ENCODE peak calls at places on chromosomes 5 and 9, in nine cellular contexts. K is fibroblast of the aortic adventitia, N is neural progenitor cell, H is astrocyte, Q is GM23338, V is progenitor cell of endocrine pancreas, Z is IMR-90, I is upper lobe of left lung, L is sigmoid colon. C is an unnamed sample.

GRCh38 chr9:14722391-14723035 is at the start of gene CER1:
- DNase-seq in Z (no peak), V (no peak), K (no peak), N (peak), I (no peak), Q (peak), L (no peak), H (no peak), C (no peak)

GRCh38 chr9:130626249-130626982 is 38.0 kb upstream of the PRDM12 start:
- DNase-seq in N (peak), H (no peak), Q (peak), K (no peak), V (no peak), Z (no peak), I (no peak), L (no peak), C (no peak)

GRCh38 chr5:92544042-92544441 is 1037.0 kb downstream of the NR2F1-AS1 start:
- DNase-seq in V (no peak), I (no peak), H (peak), K (peak), Z (no peak), N (no peak), L (no peak), Q (no peak), C (no peak)

GRCh38 chr5:170614071-170614490 is 110.3 kb downstream of the KCNIP1 start:
- DNase-seq in V (no peak), I (no peak), H (no peak), L (no peak), N (no peak), Q (no peak), Z (no peak), K (no peak), C (peak)

GRCh38 chr5:102523541-102524175 is 24.9 kb upstream of the SLCO6A1 start:
- DNase-seq in I (no peak), Z (no peak), L (no peak), Q (no peak), V (no peak), H (no peak), N (no peak), K (no peak), C (no peak)

GRCh38 chr5:134460551-134460950 is 48.9 kb upstream of the CDKN2AIPNL start:
- DNase-seq in H (no peak), Z (no peak), Q (no peak), V (no peak), I (no peak), K (no peak), L (no peak), N (no peak), C (no peak)

GRCh38 chr5:128536861-128537305 is 1.2 kb downstream of the FBN2 start:
- DNase-seq in K (no peak), N (peak), L (no peak), Q (peak), H (no peak), V (no peak), I (no peak), Z (peak), C (peak)

GRCh38 chr9:2151171-2151570 is 136.0 kb downstream of the SMARCA2 start:
- DNase-seq in I (no peak), V (no peak), Z (no peak), N (no peak), K (no peak), L (no peak), H (no peak), Q (no peak), C (no peak)

GRCh38 chr9:101738566-101739183 is at the start of gene GRIN3A:
- DNase-seq in I (no peak), K (no peak), V (no peak), Z (no peak), N (peak), L (no peak), Q (peak), H (no peak), C (no peak)

GRCh38 chr5:91016954-91017690 is 366.0 kb downstream of the ARRDC3 start:
- DNase-seq in Z (peak), K (no peak), Q (no peak), H (peak), V (no peak), L (no peak), N (no peak), I (no peak), C (no peak)

GRCh38 chr9:136679431-136679941 is 7.8 kb downstream of the AGPAT2 start:
- DNase-seq in Z (no peak), Q (no peak), N (no peak), K (no peak), H (no peak), I (peak), V (no peak), L (peak), C (no peak)

GRCh38 chr5:172141949-172142319 is 46.1 kb downstream of the STK10 start:
- DNase-seq in K (no peak), Z (no peak), L (no peak), I (no peak), N (no peak), H (no peak), Q (no peak), V (no peak), C (no peak)

GRCh38 chr5:150461231-150461630 is 11.7 kb upstream of the RPS14 start:
- DNase-seq in Q (peak), K (no peak), Z (no peak), I (peak), V (no peak), L (no peak), H (no peak), N (no peak), C (no peak)

GRCh38 chr5:72845889-72846288 is 29.4 kb downstream of the TNPO1 start:
- DNase-seq in V (no peak), K (peak), I (no peak), H (peak), Z (no peak), N (no peak), L (no peak), Q (no peak), C (no peak)

GRCh38 chr9:129750010-129750409 is 2.8 kb downstream of the PTGES start:
- DNase-seq in I (no peak), L (no peak), V (no peak), Z (no peak), N (no peak), K (peak), Q (no peak), H (peak), C (no peak)

GRCh38 chr9:123470121-123470851 is 114.3 kb downstream of the CRB2 start:
- DNase-seq in N (no peak), K (no peak), L (no peak), V (no peak), Z (no peak), Q (no peak), H (no peak), I (no peak), C (no peak)

GRCh38 chr5:91840412-91840811 is 457.3 kb upstream of the ARRDC3 start:
- DNase-seq in K (no peak), V (no peak), L (no peak), Q (no peak), I (no peak), Z (no peak), H (no peak), N (peak), C (no peak)

GRCh38 chr9:93620041-93620506 is 43.7 kb downstream of the PHF2 start:
- DNase-seq in H (no peak), I (no peak), N (peak), Z (no peak), Q (peak), K (no peak), L (peak), V (no peak), C (peak)

GRCh38 chr5:156534086-156534485 is 207.1 kb downstream of the SGCD start:
- DNase-seq in I (no peak), Q (no peak), Z (no peak), L (no peak), H (no peak), V (no peak), K (no peak), N (no peak), C (no peak)

GRCh38 chr5:157175071-157175612 is 5.5 kb upstream of the ITK start:
- DNase-seq in K (no peak), H (no peak), V (no peak), I (no peak), L (no peak), N (no peak), Q (no peak), Z (no peak), C (no peak)

GRCh38 chr9:101485873-101486692 is 47.6 kb upstream of the RNF20 start:
- DNase-seq in L (no peak), K (peak), Q (peak), V (peak), Z (peak), H (no peak), N (peak), I (no peak), C (peak)

GRCh38 chr9:125439434-125440272 is 178.0 kb downstream of the GAPVD1 start:
- DNase-seq in Z (no peak), V (no peak), K (no peak), H (no peak), I (peak), L (no peak), Q (no peak), N (no peak), C (no peak)

GRCh38 chr5:93336330-93337110 is 244.5 kb downstream of the NR2F1-AS1 start:
- DNase-seq in K (peak), Q (no peak), I (no peak), L (no peak), Z (peak), V (no peak), H (no peak), N (no peak), C (no peak)

GRCh38 chr5:147187163-147187562 is 47.7 kb upstream of the STK32A start:
- DNase-seq in N (no peak), I (no peak), H (no peak), Q (no peak), K (no peak), V (no peak), L (no peak), Z (no peak), C (no peak)

GRCh38 chr9:90340421-90340820 is 302.2 kb downstream of the DIRAS2 start:
- DNase-seq in Q (no peak), L (no peak), V (no peak), H (peak), K (peak), Z (peak), I (no peak), N (no peak), C (no peak)

GRCh38 chr5:72600401-72600981 is 93.3 kb upstream of the ZNF366 start:
- DNase-seq in N (no peak), L (no peak), H (peak), K (peak), Z (peak), Q (no peak), I (peak), V (no peak), C (no peak)

GRCh38 chr5:156879665-156880285 is 29.7 kb downstream of the PPP1R2B start:
- DNase-seq in V (no peak), N (no peak), Z (no peak), I (no peak), L (no peak), K (no peak), Q (no peak), H (no peak), C (no peak)

GRCh38 chr9:98634680-98635079 is 74.1 kb downstream of the GABBR2 start:
- DNase-seq in K (no peak), Q (no peak), H (no peak), V (no peak), N (no peak), Z (no peak), I (no peak), L (no peak), C (no peak)

GRCh38 chr5:27708579-27708978 is 670.2 kb upstream of the CDH9 start:
- DNase-seq in K (no peak), H (peak), L (no peak), Q (no peak), N (no peak), Z (no peak), V (no peak), I (no peak), C (no peak)

GRCh38 chr9:135605238-135605781 is 34.0 kb downstream of the GLT6D1 start:
- DNase-seq in N (no peak), K (no peak), Z (no peak), I (peak), H (no peak), Q (no peak), V (peak), L (peak), C (peak)

GRCh38 chr9:135604437-135605237 is 34.7 kb downstream of the GLT6D1 start:
- DNase-seq in L (peak), N (no peak), V (peak), Q (no peak), H (no peak), K (no peak), I (peak), Z (no peak), C (no peak)

GRCh38 chr9:135602789-135603481 is 36.4 kb downstream of the GLT6D1 start:
- DNase-seq in K (peak), V (no peak), H (peak), Z (peak), Q (peak), I (peak), L (peak), N (peak), C (no peak)

GRCh38 chr9:135600296-135600805 is 38.8 kb downstream of the PAEP start:
- DNase-seq in K (no peak), N (no peak), V (no peak), I (no peak), H (no peak), Q (no peak), Z (no peak), L (no peak), C (no peak)

GRCh38 chr9:135601988-135602387 is 37.4 kb downstream of the GLT6D1 start:
- DNase-seq in Q (no peak), L (no peak), V (no peak), H (no peak), I (no peak), Z (no peak), K (no peak), N (peak), C (no peak)
- TF ChIP-seq CTCF in Q (no peak), L (no peak), V (no peak), H (no peak), I (no peak), Z (no peak), K (no peak), N (no peak), C (no peak)

GRCh38 chr9:131677445-131678180 is 62.3 kb downstream of the RAPGEF1 start:
- DNase-seq in I (no peak), N (peak), L (no peak), H (peak), Z (peak), Q (no peak), K (peak), V (no peak), C (no peak)
- TF ChIP-seq CTCF in I (no peak), N (no peak), L (no peak), H (no peak), Z (peak), Q (no peak), K (no peak), V (no peak), C (peak)

GRCh38 chr5:130074820-130075219 is 170.6 kb downstream of the CHSY3 start:
- DNase-seq in H (no peak), Q (no peak), V (no peak), I (no peak), N (no peak), L (no peak), K (no peak), Z (no peak), C (no peak)

GRCh38 chr5:130077007-130077406 is 172.7 kb downstream of the CHSY3 start:
- DNase-seq in K (no peak), L (no peak), Q (no peak), I (no peak), Z (no peak), V (no peak), N (no peak), H (no peak), C (no peak)
- TF ChIP-seq CTCF in K (no peak), L (no peak), Q (peak), I (no peak), Z (no peak), V (no peak), N (peak), H (no peak), C (peak)

GRCh38 chr9:85289142-85289541 is 452.6 kb downstream of the AGTPBP1 start:
- DNase-seq in K (no peak), Q (no peak), H (no peak), N (no peak), L (no peak), Z (no peak), I (no peak), V (no peak), C (peak)

GRCh38 chr9:85292261-85292660 is 449.5 kb downstream of the AGTPBP1 start:
- DNase-seq in Z (no peak), Q (peak), I (no peak), L (no peak), V (no peak), K (no peak), N (no peak), H (no peak), C (no peak)

GRCh38 chr9:85290019-85290418 is 451.7 kb downstream of the AGTPBP1 start:
- DNase-seq in V (no peak), K (no peak), Q (no peak), H (no peak), I (no peak), L (no peak), Z (no peak), N (no peak), C (no peak)
- TF ChIP-seq CTCF in V (no peak), K (no peak), Q (no peak), H (no peak), I (no peak), L (no peak), Z (no peak), N (no peak), C (no peak)

GRCh38 chr5:168728812-168729211 is 149.6 kb upstream of the PANK3 start:
- DNase-seq in L (no peak), V (no peak), K (no peak), I (no peak), Q (no peak), N (no peak), Z (no peak), H (no peak), C (no peak)
- TF ChIP-seq CTCF in L (no peak), V (no peak), K (no peak), I (no peak), Q (no peak), N (no peak), Z (no peak), H (no peak), C (no peak)